ENCODE peak calls at places on chromosome 10, in nine cellular contexts. A, U, G, P, H, W, B, K and O are unnamed samples.
A peak's percentile ranks its signal among the peaks of the same experiment; 100 is the strongest.

GRCh38 chr10:100969175-100970075 is at the start of gene SEMA4G:
- DNase-seq in B (peak; percentile 80), A (no peak), P (peak; percentile 80), K (peak; percentile 58), W (no peak), G (peak; percentile 80), H (no peak), U (peak; percentile 60), O (peak; percentile 16)

GRCh38 chr10:17431871-17432311 is 22.5 kb downstream of the ST8SIA6 start:
- DNase-seq in H (no peak), G (no peak), P (no peak), W (no peak), B (no peak), U (no peak), A (peak; percentile 9), K (no peak), O (peak; percentile 18)

GRCh38 chr10:2456834-2457233 is 610.5 kb upstream of the PFKP start:
- DNase-seq in K (no peak), U (no peak), W (no peak), B (no peak), P (no peak), A (no peak), G (no peak), H (no peak), O (no peak)

GRCh38 chr10:70096016-70096704 is 36.5 kb downstream of the AIFM2 start:
- DNase-seq in U (no peak), A (no peak), G (no peak), K (no peak), W (no peak), P (no peak), H (no peak), B (no peak), O (no peak)

GRCh38 chr10:101693701-101694055 is 1.3 kb downstream of the FBXW4 start:
- DNase-seq in K (peak; percentile 10), G (peak; percentile 67), A (no peak), B (peak; percentile 44), W (no peak), P (peak; percentile 52), U (no peak), H (no peak), O (no peak)

GRCh38 chr10:6953131-6953834 is 373.2 kb upstream of the PRKCQ start:
- DNase-seq in P (no peak), G (no peak), B (no peak), U (no peak), W (no peak), A (peak; percentile 11), H (no peak), K (no peak), O (peak; percentile 11)

GRCh38 chr10:74983383-74983782 is 128.1 kb upstream of the SAMD8 start:
- DNase-seq in P (no peak), K (no peak), H (no peak), G (no peak), W (no peak), U (no peak), A (no peak), B (no peak), O (peak; percentile 10)

GRCh38 chr10:106795619-106796018 is 368.9 kb downstream of the SORCS1 start:
- DNase-seq in G (peak; percentile 36), P (peak; percentile 74), H (no peak), A (no peak), B (peak; percentile 49), W (no peak), K (no peak), U (no peak), O (peak; percentile 64)

GRCh38 chr10:54415483-54415882 is 385.5 kb downstream of the PCDH15 start:
- DNase-seq in A (no peak), U (no peak), B (no peak), H (no peak), G (no peak), W (no peak), K (no peak), P (no peak), O (no peak)

GRCh38 chr10:93224005-93224779 is 150.5 kb downstream of the CYP26A1 start:
- DNase-seq in B (no peak), U (no peak), H (no peak), K (no peak), P (no peak), W (no peak), G (no peak), A (no peak), O (no peak)

GRCh38 chr10:29317423-29318021 is 28.7 kb downstream of the LYZL1 start:
- DNase-seq in A (no peak), U (no peak), K (no peak), H (no peak), G (no peak), B (no peak), P (no peak), W (no peak), O (no peak)

GRCh38 chr10:29316308-29317026 is 27.6 kb downstream of the LYZL1 start:
- DNase-seq in U (no peak), G (no peak), K (no peak), A (no peak), W (no peak), H (no peak), P (no peak), B (no peak), O (no peak)

GRCh38 chr10:29315814-29316213 is 26.9 kb downstream of the LYZL1 start:
- DNase-seq in A (no peak), U (no peak), H (no peak), K (no peak), P (no peak), W (no peak), G (no peak), B (no peak), O (no peak)

GRCh38 chr10:29317027-29317420 is 28.2 kb downstream of the LYZL1 start:
- DNase-seq in P (no peak), U (no peak), K (no peak), G (no peak), A (no peak), B (no peak), H (no peak), W (no peak), O (no peak)

DNA sequence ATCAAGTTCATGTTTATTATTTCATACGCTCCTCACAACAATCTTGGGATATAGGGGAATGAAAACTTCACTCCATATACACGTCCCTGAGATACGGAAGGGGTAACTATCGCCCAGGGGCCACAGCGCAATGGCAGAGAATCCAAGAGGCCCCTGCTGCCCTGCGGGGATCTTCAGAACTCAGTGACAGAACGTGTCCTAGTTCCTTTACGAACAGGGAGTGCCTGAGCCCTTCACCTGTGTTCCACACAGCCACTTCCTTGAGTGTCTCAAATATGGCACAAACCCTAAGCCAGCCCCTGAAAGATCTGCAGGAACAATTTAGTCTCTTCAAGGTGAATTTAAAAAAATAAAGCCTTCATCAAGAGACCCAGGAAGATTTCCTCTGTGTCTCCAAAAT is 25.9 kb downstream of the LYZL1 start:
- DNase-seq in K (no peak), P (no peak), H (no peak), A (no peak), W (no peak), G (no peak), B (no peak), U (no peak), O (no peak)
- TF ChIP-seq CTCF in K (no peak), P (no peak), H (no peak), A (no peak), W (no peak), G (no peak), B (no peak), U (no peak), O (no peak)

GRCh38 chr10:60916025-60916424 is 28.0 kb downstream of the RHOBTB1 start:
- DNase-seq in U (no peak), B (no peak), H (no peak), W (no peak), P (no peak), K (peak; percentile 15), G (no peak), A (no peak), O (peak; percentile 6)
- TF ChIP-seq CTCF in U (no peak), B (no peak), H (no peak), W (no peak), P (no peak), K (peak; percentile 13), G (no peak), A (no peak), O (no peak)

GRCh38 chr10:47046321-47047126 is 135.3 kb downstream of the PTPN20 start:
- DNase-seq in A (no peak), P (no peak), G (no peak), U (peak; percentile 33), K (no peak), W (no peak), H (no peak), B (no peak), O (no peak)

GRCh38 chr10:47047127-47047504 is 135.9 kb downstream of the PTPN20 start:
- DNase-seq in H (no peak), P (no peak), U (peak; percentile 23), A (no peak), K (no peak), W (no peak), B (no peak), G (no peak), O (no peak)

GRCh38 chr10:47048533-47048905 is 137.3 kb downstream of the PTPN20 start:
- DNase-seq in W (no peak), U (peak; percentile 50), G (no peak), B (no peak), K (no peak), P (no peak), H (no peak), A (no peak), O (no peak)

GRCh38 chr10:47049056-47049851 is 138.0 kb downstream of the PTPN20 start:
- DNase-seq in W (no peak), B (no peak), G (no peak), A (no peak), K (no peak), H (no peak), U (no peak), P (no peak), O (no peak)

DNA sequence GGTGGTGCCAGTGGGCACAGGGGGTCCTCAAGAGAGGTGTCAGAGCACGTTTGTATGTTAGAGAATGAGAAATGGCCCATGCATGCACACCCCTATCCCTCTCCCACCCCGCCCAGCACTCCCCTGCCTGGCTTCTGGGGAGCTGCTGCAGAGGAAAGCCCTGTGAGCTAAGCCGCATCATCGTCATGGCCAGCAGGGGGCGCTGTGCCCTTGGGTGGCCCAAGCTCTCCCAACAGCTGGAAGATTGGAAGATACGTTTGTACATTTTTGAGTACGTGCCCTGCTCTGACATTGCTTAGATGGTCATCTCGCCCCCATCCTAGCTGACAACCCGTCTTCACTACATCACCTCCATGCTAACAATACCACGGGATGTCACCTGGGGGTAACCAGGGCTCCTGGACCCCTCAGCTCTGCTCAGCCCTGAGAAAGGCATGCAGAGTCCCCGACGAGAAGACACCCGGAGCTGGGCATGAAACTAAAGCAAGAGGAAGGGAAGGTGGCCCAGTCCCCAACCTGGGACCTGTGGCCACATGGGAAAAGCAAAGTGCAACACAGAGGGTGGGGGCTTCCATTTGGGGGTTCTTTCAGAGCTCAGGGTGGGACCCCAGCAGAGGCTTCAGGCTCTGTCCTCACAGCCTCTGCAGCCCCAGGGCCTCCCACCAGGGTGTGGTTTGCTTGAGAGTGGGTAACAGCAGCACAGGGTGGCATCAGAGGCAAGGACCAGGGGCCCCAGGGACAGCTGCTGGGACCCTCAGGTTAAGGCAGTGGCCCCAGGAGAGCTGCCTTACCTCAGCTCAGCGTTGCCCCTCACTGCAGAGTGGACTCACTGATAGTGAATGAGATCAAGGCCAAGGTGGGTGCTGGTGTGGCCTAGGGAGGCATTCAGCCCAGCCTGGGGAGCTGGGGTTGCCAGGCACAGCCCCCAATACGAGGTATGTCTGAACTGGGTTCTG is 136.6 kb downstream of the PTPN20 start:
- DNase-seq in G (peak; percentile 78), U (peak; percentile 87), K (peak; percentile 86), A (no peak), W (no peak), B (peak; percentile 84), H (peak; percentile 77), P (peak; percentile 89), O (peak; percentile 74)
- TF ChIP-seq CTCF in G (peak; percentile 88), U (peak; percentile 91), K (peak; percentile 85), A (peak; percentile 88), W (peak; percentile 95), B (peak; percentile 93), H (peak; percentile 85), P (peak; percentile 86), O (peak; percentile 94)

GRCh38 chr10:131872837-131873375 is 27.9 kb upstream of the PPP2R2D start:
- DNase-seq in P (no peak), G (no peak), W (no peak), K (no peak), U (no peak), B (no peak), A (no peak), H (no peak), O (no peak)
- TF ChIP-seq CTCF in P (no peak), G (no peak), W (no peak), K (no peak), U (no peak), B (no peak), A (no peak), H (no peak), O (no peak)